ENCODE peak calls at places on chromosomes 11 and 22, in four cellular contexts. One of them, this sample, is unnamed.

GRCh38 chr11:65036931-65037330 is 4.1 kb upstream of the SAC3D1 start:
- DNase-seq in GM12878: no peak
- DNase-seq in HepG2: no peak
- DNase-seq in H1: no peak
- DNase-seq in this sample: no peak

GRCh38 chr11:86922225-86922624 is 33.0 kb downstream of the FZD4 start:
- DNase-seq in GM12878: no peak
- DNase-seq in HepG2: no peak
- DNase-seq in H1: no peak
- DNase-seq in this sample: no peak

GRCh38 chr11:74739546-74740270 is 8.5 kb upstream of the CHRDL2 start:
- DNase-seq in GM12878: no peak
- DNase-seq in HepG2: peak
- DNase-seq in H1: no peak
- DNase-seq in this sample: peak

GRCh38 chr11:130358398-130358797 is 43.7 kb upstream of the ZBTB44 start:
- DNase-seq in GM12878: no peak
- DNase-seq in HepG2: no peak
- DNase-seq in H1: no peak
- DNase-seq in this sample: no peak

GRCh38 chr22:27796829-27797792 is 4.4 kb downstream of the MN1 start:
- DNase-seq in GM12878: no peak
- DNase-seq in HepG2: no peak
- DNase-seq in H1: no peak
- DNase-seq in this sample: no peak

GRCh38 chr11:19242184-19242932 is 1.6 kb upstream of the E2F8 start:
- DNase-seq in GM12878: no peak
- DNase-seq in HepG2: no peak
- DNase-seq in H1: peak
- DNase-seq in this sample: no peak

GRCh38 chr22:42644422-42645340 is 4.3 kb upstream of the ATP5MGL start:
- DNase-seq in GM12878: no peak
- DNase-seq in HepG2: no peak
- DNase-seq in H1: no peak
- DNase-seq in this sample: no peak

GRCh38 chr11:31620434-31620833 is 110.9 kb downstream of the ELP4 start:
- DNase-seq in GM12878: no peak
- DNase-seq in HepG2: no peak
- DNase-seq in H1: no peak
- DNase-seq in this sample: no peak

GRCh38 chr11:11916981-11917399 is 75.2 kb downstream of the USP47 start:
- DNase-seq in GM12878: no peak
- DNase-seq in HepG2: peak
- DNase-seq in H1: no peak
- DNase-seq in this sample: no peak

GRCh38 chr22:17999851-18000250 is 24.5 kb downstream of the MICAL3 start:
- DNase-seq in GM12878: no peak
- DNase-seq in HepG2: no peak
- DNase-seq in H1: no peak
- DNase-seq in this sample: no peak

GRCh38 chr11:66242085-66242765 is 26.2 kb upstream of the RAB1B start:
- DNase-seq in GM12878: no peak
- DNase-seq in HepG2: no peak
- DNase-seq in H1: no peak
- DNase-seq in this sample: no peak

GRCh38 chr22:26589367-26589844 is 526 bp downstream of the TPST2 start:
- DNase-seq in GM12878: no peak
- DNase-seq in HepG2: no peak
- DNase-seq in H1: peak
- DNase-seq in this sample: peak

GRCh38 chr11:121415861-121416260 is 36.3 kb upstream of the SORL1 start:
- DNase-seq in GM12878: no peak
- DNase-seq in HepG2: no peak
- DNase-seq in H1: no peak
- DNase-seq in this sample: no peak

GRCh38 chr11:110087820-110088534 is 5.2 kb upstream of the ZC3H12C start:
- DNase-seq in GM12878: no peak
- DNase-seq in HepG2: no peak
- DNase-seq in H1: no peak
- DNase-seq in this sample: no peak

GRCh38 chr11:131618203-131618602 is 247.8 kb downstream of the NTM start:
- DNase-seq in GM12878: no peak
- DNase-seq in HepG2: no peak
- DNase-seq in H1: no peak
- DNase-seq in this sample: no peak

GRCh38 chr11:106624377-106624776 is 393.9 kb downstream of the GUCY1A2 start:
- DNase-seq in GM12878: no peak
- DNase-seq in HepG2: no peak
- DNase-seq in H1: no peak
- DNase-seq in this sample: no peak

GRCh38 chr11:27703453-27703852 is 3.2 kb upstream of the BDNF start:
- DNase-seq in GM12878: no peak
- DNase-seq in HepG2: no peak
- DNase-seq in H1: no peak
- DNase-seq in this sample: no peak

GRCh38 chr22:50276143-50276542 is 6.0 kb upstream of the MAPK11 start:
- DNase-seq in GM12878: peak
- DNase-seq in HepG2: peak
- DNase-seq in H1: peak
- DNase-seq in this sample: peak

GRCh38 chr11:133202816-133203215 is 329.5 kb downstream of the OPCML start:
- DNase-seq in GM12878: no peak
- DNase-seq in HepG2: no peak
- DNase-seq in H1: no peak
- DNase-seq in this sample: no peak

GRCh38 chr22:20141186-20142077 is 9.4 kb downstream of the CCDC188 start:
- DNase-seq in GM12878: no peak
- DNase-seq in HepG2: no peak
- DNase-seq in H1: no peak
- DNase-seq in this sample: no peak

GRCh38 chr22:43298062-43298801 is 44.9 kb downstream of the SCUBE1 start:
- DNase-seq in GM12878: no peak
- DNase-seq in HepG2: no peak
- DNase-seq in H1: no peak
- DNase-seq in this sample: no peak

GRCh38 chr11:62601114-62601363 is 626 bp downstream of the MTA2 start:
- DNase-seq in GM12878: no peak
- DNase-seq in HepG2: no peak
- DNase-seq in H1: no peak
- DNase-seq in this sample: peak

GRCh38 chr11:47464479-47464878 is 15.5 kb upstream of the RAPSN start:
- DNase-seq in GM12878: no peak
- DNase-seq in HepG2: no peak
- DNase-seq in H1: no peak
- DNase-seq in this sample: no peak

GRCh38 chr11:83558281-83558680 is 272.1 kb upstream of the CCDC90B start:
- DNase-seq in GM12878: no peak
- DNase-seq in HepG2: no peak
- DNase-seq in H1: no peak
- DNase-seq in this sample: no peak

GRCh38 chr11:64165482-64165841 is 451 bp downstream of the MACROD1 start:
- DNase-seq in GM12878: no peak
- DNase-seq in HepG2: no peak
- DNase-seq in H1: no peak
- DNase-seq in this sample: peak

GRCh38 chr11:111010391-111011354 is 234.9 kb upstream of the POU2AF2 start:
- DNase-seq in GM12878: no peak
- DNase-seq in HepG2: no peak
- DNase-seq in H1: no peak
- DNase-seq in this sample: no peak

DNA sequence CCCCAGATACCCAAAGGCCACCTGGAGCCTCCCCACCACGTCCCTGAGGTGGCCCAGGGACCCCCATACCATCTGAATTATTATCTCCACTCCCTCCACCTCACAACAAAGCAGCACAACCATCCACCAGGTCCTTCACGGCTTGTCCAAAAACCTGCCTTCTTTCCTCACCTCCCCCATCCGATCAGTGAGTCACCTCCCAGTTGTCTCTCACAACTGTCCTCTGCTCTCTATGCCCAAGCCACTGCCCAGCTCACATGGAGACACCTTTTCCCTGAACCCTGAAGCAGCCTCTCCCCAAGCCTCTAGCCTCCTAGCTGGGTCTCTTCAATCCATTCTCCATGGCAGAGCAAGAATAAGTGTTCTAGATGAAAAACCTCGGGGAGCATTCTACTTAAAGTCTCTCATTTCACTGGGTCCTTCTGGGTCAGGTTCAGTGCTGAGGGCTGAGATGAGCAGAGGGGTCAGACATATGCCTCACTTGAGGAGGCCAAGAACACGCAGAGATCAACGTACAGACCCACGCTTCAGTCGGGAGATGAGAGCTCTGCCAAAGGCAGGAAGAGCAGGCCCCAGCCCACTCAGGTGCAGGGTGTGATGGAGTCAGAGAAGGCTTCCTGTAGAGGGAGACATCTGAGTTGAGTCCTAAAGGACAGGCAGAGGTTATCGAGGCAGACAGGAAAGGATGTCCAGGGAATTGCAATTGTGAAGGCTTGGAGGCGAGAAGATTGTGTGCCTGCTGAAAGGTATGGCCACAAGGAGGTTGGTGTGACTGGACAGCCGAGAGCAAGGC is 74.7 kb downstream of the PDE2A start:
- DNase-seq in GM12878: no peak
- DNase-seq in HepG2: no peak
- DNase-seq in H1: no peak
- DNase-seq in this sample: no peak
- TF ChIP-seq HDAC6 in GM12878: no peak
- TF ChIP-seq HDAC6 in HepG2: no peak
- TF ChIP-seq HDAC6 in H1: no peak
- TF ChIP-seq HDAC6 in this sample: no peak

DNA sequence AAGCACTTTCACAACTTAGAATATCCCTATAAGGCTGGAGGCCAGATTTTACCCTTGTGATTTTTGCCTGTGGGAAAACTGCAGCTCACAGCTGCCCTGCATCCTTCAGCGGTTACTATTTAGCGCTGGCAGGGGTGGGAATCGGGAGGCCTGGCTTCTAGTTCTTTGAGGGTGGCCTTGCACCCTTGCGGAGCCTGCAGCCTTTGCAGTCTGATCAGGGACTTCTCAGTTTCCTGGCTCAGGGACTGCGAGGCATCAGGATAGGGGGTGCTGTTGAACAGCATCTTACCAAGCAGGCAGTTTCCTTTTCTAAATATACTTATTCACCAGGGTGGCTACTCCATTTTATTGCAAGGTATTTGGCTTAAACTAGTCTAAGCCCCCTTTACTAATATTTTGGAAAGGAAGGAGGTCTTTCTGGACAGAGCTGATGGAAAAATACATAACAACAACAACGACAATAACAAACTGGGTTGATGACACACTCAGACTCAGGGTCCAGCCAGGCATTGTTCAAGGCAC is 2.9 kb upstream of the APOA1 start:
- DNase-seq in GM12878: no peak
- DNase-seq in HepG2: peak
- DNase-seq in H1: no peak
- DNase-seq in this sample: peak
- TF ChIP-seq TAF1 in GM12878: no peak
- TF ChIP-seq TAF1 in HepG2: no peak
- TF ChIP-seq TAF1 in H1: no peak
- TF ChIP-seq TAF1 in this sample: no peak

GRCh38 chr11:68003846-68004550 is at the start of gene UNC93B1:
- DNase-seq in GM12878: peak
- DNase-seq in HepG2: peak
- DNase-seq in H1: peak
- DNase-seq in this sample: peak
- TF ChIP-seq HDAC6 in GM12878: no peak
- TF ChIP-seq HDAC6 in HepG2: no peak
- TF ChIP-seq HDAC6 in H1: no peak
- TF ChIP-seq HDAC6 in this sample: no peak

GRCh38 chr11:1937616-1938342 is 9.4 kb upstream of the MRPL23 start:
- DNase-seq in GM12878: no peak
- DNase-seq in HepG2: no peak
- DNase-seq in H1: peak
- DNase-seq in this sample: no peak
- TF ChIP-seq TAF1 in GM12878: no peak
- TF ChIP-seq TAF1 in HepG2: no peak
- TF ChIP-seq TAF1 in H1: no peak
- TF ChIP-seq TAF1 in this sample: no peak

GRCh38 chr22:37608477-37609239 is at the start of gene GGA1:
- DNase-seq in GM12878: no peak
- DNase-seq in HepG2: peak
- DNase-seq in H1: peak
- DNase-seq in this sample: peak

GRCh38 chr22:37604875-37605274 is 3.8 kb upstream of the GGA1 start:
- DNase-seq in GM12878: no peak
- DNase-seq in HepG2: no peak
- DNase-seq in H1: no peak
- DNase-seq in this sample: no peak

GRCh38 chr22:37607912-37608476 is 640 bp upstream of the GGA1 start:
- DNase-seq in GM12878: peak
- DNase-seq in HepG2: no peak
- DNase-seq in H1: no peak
- DNase-seq in this sample: peak

GRCh38 chr22:37609240-37610152 is 862 bp downstream of the GGA1 start:
- DNase-seq in GM12878: no peak
- DNase-seq in HepG2: no peak
- DNase-seq in H1: no peak
- DNase-seq in this sample: peak

DNA sequence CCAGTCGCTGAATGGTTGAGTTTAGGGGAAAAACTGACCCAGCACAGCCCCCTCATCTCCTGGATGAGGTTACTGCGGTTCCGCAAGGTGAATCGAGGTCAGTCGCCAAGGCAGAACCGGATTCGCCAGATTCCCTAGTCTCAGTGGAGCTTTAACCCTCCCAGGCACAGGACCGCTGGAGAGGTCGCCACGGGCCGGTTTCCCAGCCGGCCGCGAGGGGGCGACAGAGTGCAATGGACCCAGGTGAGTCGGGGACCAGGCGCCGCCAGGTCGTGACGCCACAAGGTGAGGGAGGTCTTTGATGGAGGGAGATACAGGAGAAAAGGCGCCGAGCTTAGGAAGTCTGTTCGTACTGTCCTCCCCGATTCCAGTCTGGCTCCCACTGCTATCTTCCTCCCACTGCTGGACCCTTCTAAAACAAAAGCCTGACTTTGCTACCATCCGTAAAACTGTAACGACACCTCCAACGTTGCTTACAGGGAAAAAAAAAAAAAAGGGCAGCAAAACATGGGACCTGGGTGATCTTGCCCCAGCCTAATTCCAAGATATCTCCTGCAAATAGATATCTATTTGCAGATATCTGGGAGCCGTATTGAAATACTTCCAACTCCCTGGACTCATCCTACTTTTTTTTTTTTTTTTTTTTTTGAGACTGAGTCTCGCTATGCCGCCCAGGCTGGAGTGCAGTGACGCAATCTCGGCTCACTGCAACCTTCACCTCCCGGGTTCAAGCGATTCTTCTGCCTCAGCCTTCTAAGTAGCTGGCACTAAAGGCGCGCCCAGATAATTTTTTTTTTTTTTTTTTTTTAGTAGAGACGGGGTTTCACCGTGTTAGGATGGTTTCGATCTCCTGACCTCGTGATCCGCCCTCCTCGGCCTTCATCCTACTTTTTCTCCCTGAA is 1.4 kb upstream of the GGA1 start:
- DNase-seq in GM12878: peak
- DNase-seq in HepG2: peak
- DNase-seq in H1: peak
- DNase-seq in this sample: peak
- TF ChIP-seq HDAC6 in GM12878: no peak
- TF ChIP-seq HDAC6 in HepG2: no peak
- TF ChIP-seq HDAC6 in H1: no peak
- TF ChIP-seq HDAC6 in this sample: no peak

GRCh38 chr22:48980918-48981317 is 846.8 kb downstream of the BRD1 start:
- DNase-seq in GM12878: no peak
- DNase-seq in HepG2: no peak
- DNase-seq in H1: no peak
- DNase-seq in this sample: no peak
- TF ChIP-seq TAF1 in GM12878: no peak
- TF ChIP-seq TAF1 in HepG2: no peak
- TF ChIP-seq TAF1 in H1: no peak
- TF ChIP-seq TAF1 in this sample: no peak